ENCODE peak calls at places on chromosomes 13 and 19, in nine cellular contexts. R is foreskin melanocyte; O is ovary; X is activated CD4-positive, alpha-beta T cell treated with anti-CD3 and anti-CD28 coated beads, Interleukin-2, amount 50 U/mL, for 1 hour; V is uterus; Z is heart right ventricle; N is fibroblast of lung; M is immature natural killer cell; I is activated CD8-positive, alpha-beta T cell treated with anti-CD3 and anti-CD28 coated beads, Interleukin-2, amount 10 ng/mL, durations not matched to agents 7 days and 5 days. G is an unnamed sample.

GRCh38 chr19:53161123-53161522 is 2.3 kb upstream of the ZNF347 start:
- DNase-seq in N (no peak), V (no peak), O (no peak), X (no peak), R (no peak), I (no peak), M (no peak), Z (no peak), G (no peak)

GRCh38 chr19:13842294-13843103 is 34.4 kb upstream of the NANOS3 start:
- DNase-seq in Z (peak), R (no peak), O (peak), N (peak), X (peak), V (peak), I (peak), M (peak), G (peak)

GRCh38 chr13:48006396-48006795 is 5.3 kb upstream of the SUCLA2 start:
- DNase-seq in O (no peak), N (peak), I (no peak), Z (no peak), R (no peak), M (no peak), X (no peak), V (no peak), G (no peak)

GRCh38 chr13:83536941-83537340 is 345.3 kb downstream of the SLITRK1 start:
- DNase-seq in I (no peak), R (no peak), N (no peak), M (no peak), X (no peak), O (no peak), V (no peak), Z (no peak), G (no peak)

GRCh38 chr13:95982144-95982543 is 71.1 kb downstream of the UGGT2 start:
- DNase-seq in O (no peak), M (no peak), V (no peak), I (no peak), X (no peak), Z (no peak), R (no peak), N (no peak), G (no peak)

GRCh38 chr13:100459747-100460146 is 128.8 kb downstream of the GGACT start:
- DNase-seq in V (no peak), Z (no peak), I (no peak), R (no peak), O (no peak), M (no peak), N (no peak), X (no peak), G (no peak)

GRCh38 chr13:50494110-50494509 is 349.4 kb downstream of the DLEU7 start:
- DNase-seq in O (no peak), X (no peak), V (no peak), N (no peak), I (no peak), R (no peak), M (no peak), Z (no peak), G (no peak)

GRCh38 chr19:11378319-11379189 is 4.1 kb downstream of the SWSAP1 start:
- DNase-seq in X (no peak), O (peak), M (no peak), N (peak), R (no peak), Z (peak), I (no peak), V (no peak), G (peak)

GRCh38 chr13:24254151-24254810 is 55.1 kb upstream of the C1QTNF9 start:
- DNase-seq in R (no peak), M (peak), V (no peak), I (peak), Z (no peak), O (no peak), N (no peak), X (peak), G (no peak)

GRCh38 chr19:53795019-53795418 is 29.1 kb downstream of the NLRP12 start:
- DNase-seq in O (no peak), X (no peak), R (no peak), M (no peak), I (no peak), N (no peak), V (no peak), Z (no peak), G (no peak)

GRCh38 chr19:46610851-46611770 is 10.0 kb downstream of the CALM3 start:
- DNase-seq in I (peak), V (no peak), O (peak), X (no peak), N (peak), M (no peak), Z (no peak), R (peak), G (peak)